ENCODE peak calls at places on chromosome 13, in ten cellular contexts. X is ovary, Y is psoas muscle, Q is mammary epithelial cell, A is ascending aorta, V is breast epithelium, C is cardiac muscle cell, N is MM.1S, F is heart right ventricle, M is vagina. O is an unnamed sample.

GRCh38 chr13:110815471-110816204 is 99.2 kb downstream of the ANKRD10 start:
- DNase-seq in X (no peak), Y (no peak), Q (peak; percentile 41), A (no peak), V (no peak), C (no peak), N (no peak), F (no peak), M (peak; percentile 47), O (no peak)

GRCh38 chr13:82739881-82740280 is 1142.4 kb downstream of the SLITRK1 start:
- DNase-seq in X (no peak), Y (no peak), Q (no peak), A (no peak), V (no peak), C (peak; percentile 23), N (no peak), F (no peak), M (no peak), O (peak; percentile 25)

GRCh38 chr13:111597041-111598017 is 276.9 kb downstream of the TEX29 start:
- DNase-seq in X (no peak), Y (no peak), Q (no peak), A (no peak), V (no peak), C (no peak), N (no peak), F (no peak), M (no peak), O (no peak)

GRCh38 chr13:75788494-75788991 is 152.4 kb downstream of the LMO7 start:
- DNase-seq in X (no peak), Y (peak; percentile 61), Q (peak; percentile 57), A (no peak), V (no peak), C (peak; percentile 74), N (no peak), F (peak; percentile 34), M (no peak), O (peak; percentile 55)

GRCh38 chr13:41588899-41589298 is 131.5 kb downstream of the RGCC start:
- DNase-seq in X (no peak), Y (no peak), Q (peak; percentile 93), A (no peak), V (no peak), C (peak; percentile 73), N (no peak), F (no peak), M (no peak), O (peak; percentile 75)

GRCh38 chr13:29434217-29434940 is 161.1 kb downstream of the SLC7A1 start:
- DNase-seq in X (no peak), Y (no peak), Q (no peak), A (no peak), V (no peak), C (no peak), N (peak; percentile 51), F (no peak), M (no peak), O (no peak)

GRCh38 chr13:75812751-75813181 is 176.6 kb downstream of the LMO7 start:
- DNase-seq in X (no peak), Y (no peak), Q (no peak), A (no peak), V (no peak), C (peak; percentile 58), N (no peak), F (no peak), M (no peak), O (peak; percentile 29)

GRCh38 chr13:112229992-112230872 is 145.9 kb upstream of the SPACA7 start:
- DNase-seq in X (no peak), Y (no peak), Q (no peak), A (no peak), V (no peak), C (no peak), N (no peak), F (no peak), M (no peak), O (no peak)

GRCh38 chr13:26412263-26412662 is 145.2 kb upstream of the WASF3 start:
- DNase-seq in X (no peak), Y (no peak), Q (no peak), A (no peak), V (no peak), C (peak; percentile 6), N (no peak), F (no peak), M (no peak), O (no peak)

GRCh38 chr13:40058757-40059236 is 403.3 kb downstream of the COG6 start:
- DNase-seq in X (no peak), Y (no peak), Q (peak; percentile 54), A (no peak), V (no peak), C (peak; percentile 58), N (no peak), F (no peak), M (no peak), O (no peak)

GRCh38 chr13:32838985-32839384 is 177.2 kb upstream of the KL start:
- DNase-seq in X (no peak), Y (no peak), Q (no peak), A (no peak), V (no peak), C (peak; percentile 33), N (peak; percentile 64), F (no peak), M (no peak), O (peak; percentile 14)

GRCh38 chr13:48478401-48478800 is 54.5 kb downstream of the RCBTB2 start:
- DNase-seq in X (no peak), Y (no peak), Q (no peak), A (no peak), V (no peak), C (no peak), N (no peak), F (no peak), M (no peak), O (no peak)

GRCh38 chr13:96279904-96280303 is 190.0 kb downstream of the HS6ST3 start:
- DNase-seq in X (no peak), Y (no peak), Q (no peak), A (no peak), V (no peak), C (no peak), N (no peak), F (no peak), M (no peak), O (no peak)

GRCh38 chr13:94967183-94968039 is 255.1 kb upstream of the SOX21 start:
- DNase-seq in X (no peak), Y (no peak), Q (no peak), A (no peak), V (no peak), C (peak; percentile 9), N (peak; percentile 25), F (no peak), M (no peak), O (no peak)

GRCh38 chr13:61664821-61665705 is 249.4 kb upstream of the PCDH20 start:
- DNase-seq in X (no peak), Y (no peak), Q (no peak), A (no peak), V (no peak), C (peak; percentile 0), N (no peak), F (no peak), M (no peak), O (no peak)

GRCh38 chr13:73971481-73971880 is 162.7 kb downstream of the KLF12 start:
- DNase-seq in X (no peak), Y (no peak), Q (no peak), A (no peak), V (no peak), C (no peak), N (no peak), F (no peak), M (no peak), O (no peak)

GRCh38 chr13:21929400-21929799 is 258.5 kb downstream of the FGF9 start:
- DNase-seq in X (no peak), Y (no peak), Q (no peak), A (no peak), V (no peak), C (no peak), N (no peak), F (no peak), M (no peak), O (no peak)

DNA sequence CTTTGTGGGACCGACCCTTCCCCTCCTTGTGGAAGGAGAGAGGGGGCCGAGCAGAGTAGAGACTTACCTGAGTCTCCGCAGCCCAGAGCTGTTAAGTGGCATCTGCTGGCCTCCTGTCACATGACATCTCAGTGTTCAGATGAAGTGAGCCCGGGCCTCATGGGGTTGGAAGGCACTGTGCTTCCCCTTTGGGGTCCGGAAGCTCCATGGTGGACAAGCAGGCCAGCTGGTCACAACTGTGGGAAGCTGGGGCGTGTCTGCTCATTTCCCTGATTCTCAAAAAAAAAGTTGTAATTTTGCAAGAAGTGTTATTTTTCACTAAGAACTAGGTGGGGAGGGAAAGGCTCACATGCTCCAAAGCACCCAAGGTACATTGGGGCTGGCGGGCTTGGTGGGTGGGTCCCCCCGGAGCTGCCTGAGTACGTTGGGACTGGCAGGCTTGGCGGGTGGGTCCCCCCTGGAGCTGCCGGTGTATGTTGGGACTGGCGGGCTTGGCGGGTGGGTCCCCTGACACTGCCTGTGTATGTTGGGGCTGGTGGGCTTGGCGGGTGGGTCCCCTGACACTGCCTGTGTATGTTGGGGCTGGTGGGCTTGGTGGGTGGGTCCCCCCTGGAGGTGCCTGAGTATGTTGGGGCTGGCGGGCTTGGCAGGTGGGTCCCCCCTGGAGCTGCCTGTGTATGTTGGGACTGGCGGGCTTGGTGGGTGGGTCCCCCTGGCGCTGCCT is 18.2 kb upstream of the DCUN1D2 start:
- DNase-seq in X (no peak), Y (no peak), Q (no peak), A (no peak), V (no peak), C (no peak), N (no peak), F (no peak), M (no peak), O (no peak)
- H3K36me3 ChIP-seq in X (no peaks in the 10 kb centered on the region), Y (no peaks in the 10 kb centered on the region), Q (peaks cover 19% of the 10 kb centered on the region), A (peaks cover 30% of the 10 kb centered on the region), V (peaks cover 7% of the 10 kb centered on the region), C (peaks cover 21% of the 10 kb centered on the region), N (no peaks in the 10 kb centered on the region), F (no peaks in the 10 kb centered on the region), M (no peaks in the 10 kb centered on the region), O (peaks cover 43% of the 10 kb centered on the region)

GRCh38 chr13:106530907-106531520 is 4.4 kb downstream of the EFNB2 start:
- DNase-seq in X (no peak), Y (no peak), Q (no peak), A (no peak), V (no peak), C (no peak), N (no peak), F (no peak), M (no peak), O (no peak)
- H3K4me3 ChIP-seq in X (no peak overlapping the region), Y (peak overlapping the region; percentile 75), Q (peak overlapping the region; percentile 1), A (peak overlapping the region; percentile 98), V (peak overlapping the region; percentile 51), C (no peak overlapping the region), N (no peak overlapping the region), F (peak overlapping the region; percentile 79), M (no peak overlapping the region), O (peak overlapping the region; percentile 25)

GRCh38 chr13:51837016-51837415 is 8.0 kb downstream of the TMEM272 start:
- DNase-seq in X (no peak), Y (no peak), Q (no peak), A (no peak), V (no peak), C (no peak), N (no peak), F (no peak), M (no peak), O (no peak)
- H3K27ac ChIP-seq in X (no peak overlapping the region), Y (no peak overlapping the region), Q (no peak overlapping the region), A (no peak overlapping the region), V (no peak overlapping the region), C (no peak overlapping the region), N (no peak overlapping the region), F (no peak overlapping the region), M (no peak overlapping the region), O (no peak overlapping the region)

DNA sequence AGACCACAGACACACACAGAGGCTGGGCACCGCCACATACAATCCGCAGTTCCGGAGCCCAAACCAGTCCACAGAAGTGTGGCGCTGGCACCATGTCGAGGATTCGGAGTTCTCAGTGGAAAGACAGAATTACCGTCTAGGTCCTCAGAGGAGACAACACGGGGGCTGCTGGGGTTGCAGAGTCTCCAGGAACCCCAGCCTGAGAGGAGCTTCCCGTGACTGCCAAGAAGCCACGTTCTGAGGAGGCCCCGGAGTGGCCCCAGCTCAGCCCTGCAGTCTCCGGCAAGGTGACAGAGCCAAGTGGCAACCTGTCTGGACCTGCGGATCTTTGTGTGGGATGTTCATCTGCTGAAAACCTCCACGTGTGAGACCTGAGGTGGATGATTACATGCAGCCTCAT is 7.3 kb upstream of the ADPRHL1 start:
- DNase-seq in X (no peak), Y (no peak), Q (no peak), A (no peak), V (no peak), C (no peak), N (no peak), F (no peak), M (no peak), O (no peak)
- H3K36me3 ChIP-seq in X (no peaks in the 10 kb centered on the region), Y (peaks cover 8% of the 10 kb centered on the region), Q (peaks cover 18% of the 10 kb centered on the region), A (peaks cover 44% of the 10 kb centered on the region), V (peaks cover 9% of the 10 kb centered on the region), C (peaks cover 34% of the 10 kb centered on the region), N (no peaks in the 10 kb centered on the region), F (peaks cover 8% of the 10 kb centered on the region), M (no peaks in the 10 kb centered on the region), O (peaks cover 16% of the 10 kb centered on the region)

O was measured in brain microvascular endothelial cell.